ENCODE peak calls at places on chromosomes 5 and 9, in five cellular contexts. One of them, this sample, is unnamed.

GRCh38 chr9:6557883-6558282 is 87.6 kb downstream of the GLDC start:
- DNase-seq in heart left ventricle: no peak
- DNase-seq in GM23248: no peak
- DNase-seq in neural progenitor cell: peak; percentile 15
- DNase-seq in heart right ventricle: peak; percentile 14
- DNase-seq in this sample: no peak

GRCh38 chr9:112866662-112867274 is 23.9 kb downstream of the SLC46A2 start:
- DNase-seq in heart left ventricle: no peak
- DNase-seq in GM23248: peak; percentile 20
- DNase-seq in neural progenitor cell: peak; percentile 35
- DNase-seq in heart right ventricle: no peak
- DNase-seq in this sample: peak; percentile 85

GRCh38 chr5:150488519-150489357 is 19.2 kb upstream of the NDST1 start:
- DNase-seq in heart left ventricle: peak; percentile 80
- DNase-seq in GM23248: peak; percentile 82
- DNase-seq in neural progenitor cell: no peak
- DNase-seq in heart right ventricle: peak; percentile 81
- DNase-seq in this sample: peak; percentile 85

GRCh38 chr5:77751328-77752023 is 24.7 kb downstream of the TBCA start:
- DNase-seq in heart left ventricle: no peak
- DNase-seq in GM23248: no peak
- DNase-seq in neural progenitor cell: no peak
- DNase-seq in heart right ventricle: no peak
- DNase-seq in this sample: no peak

GRCh38 chr5:142548739-142549275 is 137.1 kb downstream of the FGF1 start:
- DNase-seq in heart left ventricle: peak; percentile 61
- DNase-seq in GM23248: peak; percentile 94
- DNase-seq in neural progenitor cell: peak; percentile 91
- DNase-seq in heart right ventricle: peak; percentile 76
- DNase-seq in this sample: peak; percentile 97

GRCh38 chr5:982377-983237 is 26.0 kb upstream of the NKD2 start:
- DNase-seq in heart left ventricle: no peak
- DNase-seq in GM23248: peak; percentile 38
- DNase-seq in neural progenitor cell: peak; percentile 60
- DNase-seq in heart right ventricle: peak; percentile 3
- DNase-seq in this sample: no peak

GRCh38 chr9:21684831-21685362 is 117.5 kb upstream of the MTAP start:
- DNase-seq in heart left ventricle: no peak
- DNase-seq in GM23248: peak; percentile 82
- DNase-seq in neural progenitor cell: no peak
- DNase-seq in heart right ventricle: no peak
- DNase-seq in this sample: peak; percentile 91

GRCh38 chr5:89128097-89128496 is 245.1 kb upstream of the MEF2C start:
- DNase-seq in heart left ventricle: no peak
- DNase-seq in GM23248: peak; percentile 54
- DNase-seq in neural progenitor cell: no peak
- DNase-seq in heart right ventricle: no peak
- DNase-seq in this sample: peak; percentile 34

GRCh38 chr9:88536951-88537742 is 2.2 kb downstream of the NXNL2 start:
- DNase-seq in heart left ventricle: no peak
- DNase-seq in GM23248: no peak
- DNase-seq in neural progenitor cell: no peak
- DNase-seq in heart right ventricle: peak; percentile 16
- DNase-seq in this sample: no peak

GRCh38 chr9:107019216-107019615 is 156.2 kb downstream of the ZNF462 start:
- DNase-seq in heart left ventricle: no peak
- DNase-seq in GM23248: peak; percentile 90
- DNase-seq in neural progenitor cell: no peak
- DNase-seq in heart right ventricle: no peak
- DNase-seq in this sample: peak; percentile 91

GRCh38 chr9:123321874-123322770 is 33.9 kb upstream of the CRB2 start:
- DNase-seq in heart left ventricle: no peak
- DNase-seq in GM23248: no peak
- DNase-seq in neural progenitor cell: no peak
- DNase-seq in heart right ventricle: no peak
- DNase-seq in this sample: no peak
- H3K4me3 ChIP-seq in heart left ventricle: no peak overlapping the region
- H3K4me3 ChIP-seq in GM23248: no peak overlapping the region
- H3K4me3 ChIP-seq in neural progenitor cell: no peak overlapping the region
- H3K4me3 ChIP-seq in heart right ventricle: no peak overlapping the region
- H3K4me3 ChIP-seq in this sample: no peak overlapping the region

GRCh38 chr5:32583582-32584232 is 1.6 kb upstream of the SUB1 start:
- DNase-seq in heart left ventricle: no peak
- DNase-seq in GM23248: no peak
- DNase-seq in neural progenitor cell: no peak
- DNase-seq in heart right ventricle: no peak
- DNase-seq in this sample: no peak
- H3K4me3 ChIP-seq in heart left ventricle: no peak overlapping the region
- H3K4me3 ChIP-seq in GM23248: no peak overlapping the region
- H3K4me3 ChIP-seq in neural progenitor cell: no peak overlapping the region
- H3K4me3 ChIP-seq in heart right ventricle: no peak overlapping the region
- H3K4me3 ChIP-seq in this sample: no peak overlapping the region

DNA sequence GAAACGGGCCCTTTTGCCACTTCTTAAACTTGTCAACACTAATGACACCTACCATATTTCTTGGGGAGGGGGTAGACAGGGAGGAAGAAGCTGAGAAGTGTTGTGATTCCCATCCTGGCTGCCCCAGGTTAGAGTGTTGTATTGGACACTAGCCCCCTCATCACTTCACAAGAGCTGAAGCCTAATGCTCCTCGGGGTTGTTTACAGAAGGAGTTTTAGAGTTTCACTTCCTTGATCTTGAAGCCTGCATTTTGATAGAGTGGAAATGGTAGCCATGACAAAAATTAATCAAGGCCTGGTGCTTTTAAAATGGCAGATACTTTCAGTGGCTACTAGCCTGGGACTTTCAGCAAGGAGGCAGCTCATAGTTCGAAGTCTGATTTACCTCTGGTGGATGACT is 11.0 kb upstream of the FAM120AOS start:
- DNase-seq in heart left ventricle: no peak
- DNase-seq in GM23248: no peak
- DNase-seq in neural progenitor cell: no peak
- DNase-seq in heart right ventricle: no peak
- DNase-seq in this sample: no peak
- H3K4me3 ChIP-seq in heart left ventricle: no peak overlapping the region
- H3K4me3 ChIP-seq in GM23248: no peak overlapping the region
- H3K4me3 ChIP-seq in neural progenitor cell: no peak overlapping the region
- H3K4me3 ChIP-seq in heart right ventricle: no peak overlapping the region
- H3K4me3 ChIP-seq in this sample: no peak overlapping the region

DNA sequence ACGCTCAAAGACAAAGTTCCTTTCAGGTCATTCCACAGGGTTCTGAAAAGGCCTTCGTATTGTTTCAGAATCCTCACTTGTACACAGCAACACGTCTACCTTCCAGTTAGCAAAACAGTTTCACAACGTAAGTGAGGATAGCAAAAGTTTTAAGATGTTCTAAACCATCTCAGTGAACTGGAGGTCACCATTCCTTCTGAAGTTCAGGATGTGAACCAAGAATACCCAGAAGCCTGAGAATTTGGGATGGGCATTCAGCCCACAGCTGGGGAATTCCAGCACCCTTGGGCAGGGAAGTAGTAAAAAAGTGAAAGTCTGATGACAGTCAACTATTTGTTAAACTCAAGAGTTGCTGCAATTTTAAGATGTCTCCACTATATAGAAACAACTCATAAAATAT is 224.5 kb downstream of the BNC2 start:
- DNase-seq in heart left ventricle: no peak
- DNase-seq in GM23248: no peak
- DNase-seq in neural progenitor cell: no peak
- DNase-seq in heart right ventricle: no peak
- DNase-seq in this sample: no peak
- H3K4me3 ChIP-seq in heart left ventricle: no peak overlapping the region
- H3K4me3 ChIP-seq in GM23248: no peak overlapping the region
- H3K4me3 ChIP-seq in neural progenitor cell: no peak overlapping the region
- H3K4me3 ChIP-seq in heart right ventricle: no peak overlapping the region
- H3K4me3 ChIP-seq in this sample: no peak overlapping the region

DNA sequence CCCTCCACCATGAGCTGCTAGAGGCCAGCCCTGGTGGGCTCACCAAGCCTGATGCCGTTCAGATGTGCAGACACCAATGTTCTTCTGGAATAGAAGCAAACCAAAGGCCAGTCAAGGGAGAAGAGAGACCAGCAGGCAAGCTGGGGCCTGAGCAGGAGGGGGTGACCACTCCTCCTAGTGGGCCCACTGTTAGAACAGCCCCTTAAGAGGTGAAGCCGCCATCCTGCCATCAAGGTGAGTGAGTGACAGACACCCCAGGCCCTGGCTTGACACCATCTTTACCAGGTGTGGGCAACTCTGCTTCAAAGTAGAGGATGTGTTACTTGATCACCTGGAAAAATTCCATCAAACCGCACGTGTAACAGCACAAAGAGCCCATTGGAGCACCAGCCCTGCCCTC is 20.9 kb downstream of the AMBP start:
- DNase-seq in heart left ventricle: no peak
- DNase-seq in GM23248: no peak
- DNase-seq in neural progenitor cell: no peak
- DNase-seq in heart right ventricle: no peak
- DNase-seq in this sample: no peak
- H3K4me3 ChIP-seq in heart left ventricle: no peak overlapping the region
- H3K4me3 ChIP-seq in GM23248: no peak overlapping the region
- H3K4me3 ChIP-seq in neural progenitor cell: no peak overlapping the region
- H3K4me3 ChIP-seq in heart right ventricle: no peak overlapping the region
- H3K4me3 ChIP-seq in this sample: no peak overlapping the region

DNA sequence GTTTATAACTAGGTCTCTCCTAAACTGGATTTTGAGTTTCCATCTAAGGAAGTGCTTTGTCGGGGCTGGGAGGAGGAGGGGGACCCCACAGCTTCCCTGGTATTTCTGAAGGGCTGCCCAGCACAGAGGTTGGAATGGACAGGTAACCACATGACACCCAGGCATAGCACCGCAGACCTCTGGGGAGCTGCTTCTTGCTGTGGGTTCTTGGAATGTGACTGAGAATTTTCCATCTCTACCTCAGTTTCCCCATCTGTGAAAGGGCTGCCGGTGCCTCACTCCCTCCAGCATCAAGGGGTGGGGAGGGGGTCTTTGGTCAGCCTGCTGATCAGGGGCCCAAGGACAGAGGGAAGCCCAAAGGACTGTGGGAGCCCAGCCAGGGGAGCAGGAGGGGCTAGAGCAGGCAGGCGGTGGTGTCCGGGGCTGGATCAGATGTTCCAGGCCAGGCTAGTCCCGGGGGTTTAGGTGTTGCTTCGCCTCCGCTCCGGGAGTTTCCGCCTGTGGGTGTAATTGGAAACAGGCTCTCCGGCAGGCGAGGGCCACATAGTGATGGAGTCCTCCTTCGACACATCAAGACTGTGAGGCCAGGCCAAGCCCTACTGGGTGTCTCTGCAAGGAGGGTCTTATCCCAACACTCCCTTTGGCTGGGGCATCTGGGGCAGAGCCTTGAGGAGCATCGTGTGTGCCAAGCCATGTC is 3.3 kb downstream of the OLFML2A start:
- DNase-seq in heart left ventricle: peak; percentile 68
- DNase-seq in GM23248: peak; percentile 30
- DNase-seq in neural progenitor cell: no peak
- DNase-seq in heart right ventricle: no peak
- DNase-seq in this sample: peak; percentile 71
- H3K4me3 ChIP-seq in heart left ventricle: no peak overlapping the region
- H3K4me3 ChIP-seq in GM23248: peak overlapping the region; percentile 8
- H3K4me3 ChIP-seq in neural progenitor cell: no peak overlapping the region
- H3K4me3 ChIP-seq in heart right ventricle: no peak overlapping the region
- H3K4me3 ChIP-seq in this sample: no peak overlapping the region

GRCh38 chr9:77981907-77982306 is 49.7 kb downstream of the GNAQ start:
- DNase-seq in heart left ventricle: no peak
- DNase-seq in GM23248: no peak
- DNase-seq in neural progenitor cell: no peak
- DNase-seq in heart right ventricle: no peak
- DNase-seq in this sample: no peak
- H3K4me3 ChIP-seq in heart left ventricle: no peak overlapping the region
- H3K4me3 ChIP-seq in GM23248: no peak overlapping the region
- H3K4me3 ChIP-seq in neural progenitor cell: no peak overlapping the region
- H3K4me3 ChIP-seq in heart right ventricle: no peak overlapping the region
- H3K4me3 ChIP-seq in this sample: no peak overlapping the region